ENCODE peak calls at places on chromosomes 3 and 15, in six cellular contexts. One of them, this sample, is unnamed.

GRCh38 chr3:159458010-159458409 is 530.6 kb upstream of the IL12A start:
- DNase-seq in BE2C: no peak
- DNase-seq in AG09319: peak
- DNase-seq in CD8-positive, alpha-beta T cell: no peak
- DNase-seq in IMR-90: peak
- DNase-seq in GM12865: no peak
- DNase-seq in this sample: no peak

GRCh38 chr3:94150113-94150512 is 87.3 kb downstream of the NSUN3 start:
- DNase-seq in BE2C: no peak
- DNase-seq in AG09319: no peak
- DNase-seq in CD8-positive, alpha-beta T cell: no peak
- DNase-seq in IMR-90: no peak
- DNase-seq in GM12865: no peak
- DNase-seq in this sample: no peak

GRCh38 chr3:13325892-13326443 is 94.2 kb downstream of the NUP210 start:
- DNase-seq in BE2C: no peak
- DNase-seq in AG09319: no peak
- DNase-seq in CD8-positive, alpha-beta T cell: no peak
- DNase-seq in IMR-90: no peak
- DNase-seq in GM12865: no peak
- DNase-seq in this sample: no peak

GRCh38 chr3:172170310-172170709 is 130.9 kb downstream of the FNDC3B start:
- DNase-seq in BE2C: no peak
- DNase-seq in AG09319: no peak
- DNase-seq in CD8-positive, alpha-beta T cell: no peak
- DNase-seq in IMR-90: no peak
- DNase-seq in GM12865: no peak
- DNase-seq in this sample: no peak

GRCh38 chr3:151067158-151067557 is 18.3 kb upstream of the MED12L start:
- DNase-seq in BE2C: peak
- DNase-seq in AG09319: no peak
- DNase-seq in CD8-positive, alpha-beta T cell: no peak
- DNase-seq in IMR-90: no peak
- DNase-seq in GM12865: peak
- DNase-seq in this sample: no peak

GRCh38 chr3:187031934-187032333 is 101.6 kb downstream of the ST6GAL1 start:
- DNase-seq in BE2C: no peak
- DNase-seq in AG09319: no peak
- DNase-seq in CD8-positive, alpha-beta T cell: no peak
- DNase-seq in IMR-90: no peak
- DNase-seq in GM12865: peak
- DNase-seq in this sample: no peak

GRCh38 chr15:70362350-70362749 is 264.6 kb upstream of the TLE3 start:
- DNase-seq in BE2C: no peak
- DNase-seq in AG09319: no peak
- DNase-seq in CD8-positive, alpha-beta T cell: no peak
- DNase-seq in IMR-90: no peak
- DNase-seq in GM12865: no peak
- DNase-seq in this sample: no peak

GRCh38 chr15:29035571-29036285 is 150.0 kb downstream of the APBA2 start:
- DNase-seq in BE2C: no peak
- DNase-seq in AG09319: no peak
- DNase-seq in CD8-positive, alpha-beta T cell: no peak
- DNase-seq in IMR-90: no peak
- DNase-seq in GM12865: no peak
- DNase-seq in this sample: no peak

GRCh38 chr3:172580680-172581079 is 57.5 kb upstream of the TNFSF10 start:
- DNase-seq in BE2C: no peak
- DNase-seq in AG09319: no peak
- DNase-seq in CD8-positive, alpha-beta T cell: no peak
- DNase-seq in IMR-90: no peak
- DNase-seq in GM12865: peak
- DNase-seq in this sample: no peak

GRCh38 chr3:125916376-125916978 is 52.5 kb upstream of the ROPN1B start:
- DNase-seq in BE2C: no peak
- DNase-seq in AG09319: peak
- DNase-seq in CD8-positive, alpha-beta T cell: peak
- DNase-seq in IMR-90: peak
- DNase-seq in GM12865: peak
- DNase-seq in this sample: peak

GRCh38 chr15:27495963-27496459 is 525.0 kb downstream of the GABRG3 start:
- DNase-seq in BE2C: peak
- DNase-seq in AG09319: no peak
- DNase-seq in CD8-positive, alpha-beta T cell: no peak
- DNase-seq in IMR-90: no peak
- DNase-seq in GM12865: no peak
- DNase-seq in this sample: no peak

GRCh38 chr3:134237454-134238145 is 13.1 kb downstream of the RYK start:
- DNase-seq in BE2C: no peak
- DNase-seq in AG09319: no peak
- DNase-seq in CD8-positive, alpha-beta T cell: no peak
- DNase-seq in IMR-90: no peak
- DNase-seq in GM12865: no peak
- DNase-seq in this sample: no peak

GRCh38 chr3:151146071-151146730 is 56.8 kb downstream of the GPR171 start:
- DNase-seq in BE2C: peak
- DNase-seq in AG09319: peak
- DNase-seq in CD8-positive, alpha-beta T cell: peak
- DNase-seq in IMR-90: peak
- DNase-seq in GM12865: peak
- DNase-seq in this sample: peak

GRCh38 chr15:101675015-101675414 is 22.8 kb upstream of the TM2D3 start:
- DNase-seq in BE2C: no peak
- DNase-seq in AG09319: no peak
- DNase-seq in CD8-positive, alpha-beta T cell: no peak
- DNase-seq in IMR-90: peak
- DNase-seq in GM12865: peak
- DNase-seq in this sample: no peak

GRCh38 chr3:81592101-81592500 is 169.3 kb downstream of the GBE1 start:
- DNase-seq in BE2C: no peak
- DNase-seq in AG09319: no peak
- DNase-seq in CD8-positive, alpha-beta T cell: no peak
- DNase-seq in IMR-90: peak
- DNase-seq in GM12865: no peak
- DNase-seq in this sample: no peak

GRCh38 chr3:100057716-100058575 is 56.4 kb downstream of the FILIP1L start:
- DNase-seq in BE2C: no peak
- DNase-seq in AG09319: no peak
- DNase-seq in CD8-positive, alpha-beta T cell: no peak
- DNase-seq in IMR-90: no peak
- DNase-seq in GM12865: no peak
- DNase-seq in this sample: no peak
- TF ChIP-seq CTCF in BE2C: no peak
- TF ChIP-seq CTCF in AG09319: no peak
- TF ChIP-seq CTCF in CD8-positive, alpha-beta T cell: no peak
- TF ChIP-seq CTCF in IMR-90: no peak
- TF ChIP-seq CTCF in GM12865: no peak
- TF ChIP-seq CTCF in this sample: no peak

DNA sequence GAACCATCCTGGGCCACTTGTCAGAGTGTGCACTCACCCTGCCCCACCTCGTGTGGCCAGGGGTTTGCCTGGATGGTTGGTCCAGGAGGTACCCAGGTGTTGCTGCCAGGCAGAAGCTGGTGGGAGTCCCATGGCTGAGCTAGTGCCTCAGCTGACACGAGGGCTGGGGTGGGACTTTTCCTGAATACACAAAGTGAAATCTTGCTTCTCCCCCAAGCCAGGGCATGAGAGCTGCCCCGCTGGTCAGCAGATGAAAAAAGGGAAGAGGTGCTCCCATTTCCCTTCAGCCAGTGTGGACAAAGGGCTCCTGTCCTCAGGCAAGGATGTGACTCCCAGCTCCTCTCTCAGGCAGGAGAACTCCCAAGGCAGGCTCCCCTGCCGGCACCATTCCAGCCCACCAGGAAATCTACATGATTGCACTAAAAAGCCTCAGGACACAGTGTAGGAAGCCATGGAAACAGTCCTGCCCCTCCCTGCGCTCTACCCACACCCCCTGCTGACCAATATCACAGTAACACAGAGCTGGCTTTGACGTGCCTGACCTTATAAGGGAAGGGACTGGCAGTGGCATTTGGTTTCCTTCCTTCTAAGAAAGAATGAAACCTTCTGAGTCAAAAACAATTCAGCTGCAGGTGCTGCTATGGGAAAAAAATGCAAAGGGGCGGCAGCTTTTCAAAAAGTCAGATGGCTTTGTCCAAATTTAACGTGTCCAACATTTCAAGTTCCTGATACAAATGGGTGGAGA is 33.9 kb downstream of the MYO5C start:
- DNase-seq in BE2C: peak
- DNase-seq in AG09319: peak
- DNase-seq in CD8-positive, alpha-beta T cell: peak
- DNase-seq in IMR-90: peak
- DNase-seq in GM12865: peak
- DNase-seq in this sample: peak
- TF ChIP-seq CTCF in BE2C: peak
- TF ChIP-seq CTCF in AG09319: no peak
- TF ChIP-seq CTCF in CD8-positive, alpha-beta T cell: no peak
- TF ChIP-seq CTCF in IMR-90: no peak
- TF ChIP-seq CTCF in GM12865: peak
- TF ChIP-seq CTCF in this sample: peak

DNA sequence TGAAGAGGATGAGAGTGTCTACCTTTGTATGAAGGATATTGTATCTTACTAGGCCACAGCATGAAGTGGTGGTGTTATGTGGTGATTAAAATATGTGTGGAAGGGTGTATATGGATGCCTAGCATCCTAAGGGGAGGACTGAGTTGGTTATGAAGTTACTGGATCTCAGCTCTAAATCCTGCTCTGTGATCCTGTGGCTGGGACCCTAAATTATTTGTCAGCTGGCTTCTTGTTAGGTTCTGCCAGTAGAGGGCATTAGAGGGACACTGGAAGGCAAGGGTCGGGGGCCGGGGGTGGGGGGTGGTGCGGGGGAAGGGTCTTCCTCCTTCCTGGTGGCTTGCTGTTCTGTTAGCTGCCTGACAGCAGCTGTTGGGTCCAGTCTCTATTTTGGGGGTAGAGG is 34.9 kb downstream of the MORF4L1 start:
- DNase-seq in BE2C: no peak
- DNase-seq in AG09319: no peak
- DNase-seq in CD8-positive, alpha-beta T cell: no peak
- DNase-seq in IMR-90: no peak
- DNase-seq in GM12865: no peak
- DNase-seq in this sample: no peak
- TF ChIP-seq CTCF in BE2C: peak
- TF ChIP-seq CTCF in AG09319: peak
- TF ChIP-seq CTCF in CD8-positive, alpha-beta T cell: no peak
- TF ChIP-seq CTCF in IMR-90: peak
- TF ChIP-seq CTCF in GM12865: peak
- TF ChIP-seq CTCF in this sample: peak

GRCh38 chr3:169579086-169579485 is 84.4 kb downstream of the MECOM start:
- DNase-seq in BE2C: no peak
- DNase-seq in AG09319: no peak
- DNase-seq in CD8-positive, alpha-beta T cell: no peak
- DNase-seq in IMR-90: no peak
- DNase-seq in GM12865: no peak
- DNase-seq in this sample: no peak

GRCh38 chr3:169574531-169574930 is 89.0 kb downstream of the MECOM start:
- DNase-seq in BE2C: no peak
- DNase-seq in AG09319: no peak
- DNase-seq in CD8-positive, alpha-beta T cell: no peak
- DNase-seq in IMR-90: no peak
- DNase-seq in GM12865: no peak
- DNase-seq in this sample: no peak

GRCh38 chr3:169578381-169578780 is 85.1 kb downstream of the MECOM start:
- DNase-seq in BE2C: no peak
- DNase-seq in AG09319: no peak
- DNase-seq in CD8-positive, alpha-beta T cell: no peak
- DNase-seq in IMR-90: no peak
- DNase-seq in GM12865: no peak
- DNase-seq in this sample: no peak

GRCh38 chr3:169575381-169575780 is 88.1 kb downstream of the MECOM start:
- DNase-seq in BE2C: peak
- DNase-seq in AG09319: no peak
- DNase-seq in CD8-positive, alpha-beta T cell: no peak
- DNase-seq in IMR-90: peak
- DNase-seq in GM12865: no peak
- DNase-seq in this sample: no peak

DNA sequence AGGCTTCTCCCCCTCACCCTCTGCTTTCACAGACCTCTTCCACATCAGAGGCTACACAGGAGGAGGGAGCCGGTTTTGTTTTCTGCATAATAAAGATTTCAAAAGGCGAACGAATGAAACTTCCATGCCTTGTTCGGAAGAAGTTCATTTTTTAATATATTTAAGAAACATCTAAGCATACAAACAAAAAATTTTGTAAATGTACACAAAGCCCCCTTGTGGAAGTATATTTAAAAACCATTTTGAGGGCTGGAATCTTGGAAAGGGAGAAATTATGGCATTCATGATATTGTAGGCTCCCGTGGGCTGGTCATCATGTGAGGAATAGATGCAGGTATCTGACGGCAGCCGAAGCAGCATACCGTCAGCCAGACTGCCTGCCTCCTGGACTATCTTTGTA is 90.4 kb downstream of the MECOM start:
- DNase-seq in BE2C: no peak
- DNase-seq in AG09319: no peak
- DNase-seq in CD8-positive, alpha-beta T cell: no peak
- DNase-seq in IMR-90: no peak
- DNase-seq in GM12865: no peak
- DNase-seq in this sample: no peak
- TF ChIP-seq CTCF in BE2C: peak
- TF ChIP-seq CTCF in AG09319: peak
- TF ChIP-seq CTCF in CD8-positive, alpha-beta T cell: no peak
- TF ChIP-seq CTCF in IMR-90: peak
- TF ChIP-seq CTCF in GM12865: no peak
- TF ChIP-seq CTCF in this sample: peak

GRCh38 chr3:52783211-52783555 is 5.8 kb downstream of the ITIH1 start:
- DNase-seq in BE2C: no peak
- DNase-seq in AG09319: no peak
- DNase-seq in CD8-positive, alpha-beta T cell: no peak
- DNase-seq in IMR-90: no peak
- DNase-seq in GM12865: no peak
- DNase-seq in this sample: no peak
- TF ChIP-seq CTCF in BE2C: no peak
- TF ChIP-seq CTCF in AG09319: no peak
- TF ChIP-seq CTCF in CD8-positive, alpha-beta T cell: no peak
- TF ChIP-seq CTCF in IMR-90: no peak
- TF ChIP-seq CTCF in GM12865: no peak
- TF ChIP-seq CTCF in this sample: no peak

GRCh38 chr15:44711089-44711355 is at the start of gene PATL2:
- DNase-seq in BE2C: no peak
- DNase-seq in AG09319: no peak
- DNase-seq in CD8-positive, alpha-beta T cell: no peak
- DNase-seq in IMR-90: no peak
- DNase-seq in GM12865: no peak
- DNase-seq in this sample: no peak
- TF ChIP-seq CTCF in BE2C: no peak
- TF ChIP-seq CTCF in AG09319: peak
- TF ChIP-seq CTCF in CD8-positive, alpha-beta T cell: no peak
- TF ChIP-seq CTCF in IMR-90: peak
- TF ChIP-seq CTCF in GM12865: no peak
- TF ChIP-seq CTCF in this sample: no peak

GRCh38 chr3:24067483-24067882 is 122.4 kb downstream of the NR1D2 start:
- DNase-seq in BE2C: no peak
- DNase-seq in AG09319: no peak
- DNase-seq in CD8-positive, alpha-beta T cell: no peak
- DNase-seq in IMR-90: no peak
- DNase-seq in GM12865: no peak
- DNase-seq in this sample: no peak

GRCh38 chr3:24072193-24072592 is 127.1 kb downstream of the NR1D2 start:
- DNase-seq in BE2C: no peak
- DNase-seq in AG09319: no peak
- DNase-seq in CD8-positive, alpha-beta T cell: no peak
- DNase-seq in IMR-90: no peak
- DNase-seq in GM12865: no peak
- DNase-seq in this sample: no peak

GRCh38 chr3:24069045-24069444 is 124.0 kb downstream of the NR1D2 start:
- DNase-seq in BE2C: no peak
- DNase-seq in AG09319: no peak
- DNase-seq in CD8-positive, alpha-beta T cell: no peak
- DNase-seq in IMR-90: no peak
- DNase-seq in GM12865: no peak
- DNase-seq in this sample: no peak
- TF ChIP-seq CTCF in BE2C: no peak
- TF ChIP-seq CTCF in AG09319: peak
- TF ChIP-seq CTCF in CD8-positive, alpha-beta T cell: no peak
- TF ChIP-seq CTCF in IMR-90: peak
- TF ChIP-seq CTCF in GM12865: no peak
- TF ChIP-seq CTCF in this sample: no peak

This sample was measured in nephron progenitor cell.